ENCODE peak calls at places on chromosomes 2 and 18, in four cellular contexts. X is WTC11, Y is SK-N-SH, M is HepG2. T is an unnamed sample.

GRCh38 chr2:131413148-131413747 is 49.3 kb upstream of the RAB6D start:
- DNase-seq in X (no peak), Y (peak), M (peak), T (peak)

GRCh38 chr2:187215576-187216240 is 232.3 kb downstream of the CALCRL start:
- DNase-seq in X (no peak), Y (no peak), M (no peak), T (no peak)

GRCh38 chr2:24577481-24577880 is 86.4 kb downstream of the NCOA1 start:
- DNase-seq in X (no peak), Y (no peak), M (no peak), T (peak)

GRCh38 chr2:232006282-232006681 is 44.8 kb downstream of the DIS3L2 start:
- DNase-seq in X (no peak), Y (no peak), M (no peak), T (no peak)

GRCh38 chr2:26860451-26860850 is 12.5 kb downstream of the DPYSL5 start:
- DNase-seq in X (no peak), Y (no peak), M (no peak), T (no peak)

GRCh38 chr2:28809927-28810326 is 707 bp upstream of the SPDYA start:
- DNase-seq in X (no peak), Y (no peak), M (no peak), T (no peak)

GRCh38 chr2:171470129-171470528 is 36.1 kb downstream of the DCAF17 start:
- DNase-seq in X (no peak), Y (no peak), M (no peak), T (no peak)

GRCh38 chr18:5093902-5094301 is 103.2 kb downstream of the AKAIN1 start:
- DNase-seq in X (no peak), Y (no peak), M (no peak), T (no peak)

GRCh38 chr18:14117611-14118010 is 14.6 kb downstream of the ZNF519 start:
- DNase-seq in X (no peak), Y (no peak), M (no peak), T (no peak)

GRCh38 chr2:220394433-220394832 is 767.0 kb downstream of the SLC4A3 start:
- DNase-seq in X (no peak), Y (no peak), M (no peak), T (no peak)

GRCh38 chr2:112938904-112939303 is 27.9 kb downstream of the IL37 start:
- DNase-seq in X (no peak), Y (no peak), M (no peak), T (no peak)

GRCh38 chr2:231413456-231413855 is 17.9 kb downstream of the B3GNT7 start:
- DNase-seq in X (no peak), Y (no peak), M (no peak), T (no peak)

GRCh38 chr2:53960476-53960875 is 10.3 kb downstream of the PSME4 start:
- DNase-seq in X (no peak), Y (no peak), M (no peak), T (no peak)

GRCh38 chr2:53964987-53965687 is 5.7 kb downstream of the PSME4 start:
- DNase-seq in X (no peak), Y (no peak), M (no peak), T (no peak)

GRCh38 chr2:53970095-53970897 is 497 bp downstream of the PSME4 start:
- DNase-seq in X (peak), Y (peak), M (peak), T (peak)

GRCh38 chr2:53969285-53970094 is 1.3 kb downstream of the PSME4 start:
- DNase-seq in X (no peak), Y (peak), M (peak), T (peak)

GRCh38 chr2:53964237-53964952 is 6.4 kb downstream of the PSME4 start:
- DNase-seq in X (no peak), Y (no peak), M (no peak), T (no peak)
- TF ChIP-seq FOXJ3 in X (no peak), Y (no peak), M (no peak), T (no peak)

GRCh38 chr2:239129147-239129896 is 271.5 kb downstream of the HDAC4 start:
- DNase-seq in X (no peak), Y (no peak), M (no peak), T (no peak)
- TF ChIP-seq FOXJ3 in X (no peak), Y (no peak), M (no peak), T (no peak)

GRCh38 chr2:206217162-206217561 is 57.3 kb upstream of the ZDBF2 start:
- DNase-seq in X (no peak), Y (peak), M (no peak), T (no peak)

GRCh38 chr2:206213514-206213845 is 53.8 kb downstream of the EEF1B2 start:
- DNase-seq in X (no peak), Y (no peak), M (no peak), T (no peak)

GRCh38 chr2:206211657-206212255 is 52.1 kb downstream of the EEF1B2 start:
- DNase-seq in X (no peak), Y (no peak), M (no peak), T (no peak)

GRCh38 chr2:206208900-206209299 is 49.2 kb downstream of the EEF1B2 start:
- DNase-seq in X (no peak), Y (no peak), M (peak), T (no peak)

DNA sequence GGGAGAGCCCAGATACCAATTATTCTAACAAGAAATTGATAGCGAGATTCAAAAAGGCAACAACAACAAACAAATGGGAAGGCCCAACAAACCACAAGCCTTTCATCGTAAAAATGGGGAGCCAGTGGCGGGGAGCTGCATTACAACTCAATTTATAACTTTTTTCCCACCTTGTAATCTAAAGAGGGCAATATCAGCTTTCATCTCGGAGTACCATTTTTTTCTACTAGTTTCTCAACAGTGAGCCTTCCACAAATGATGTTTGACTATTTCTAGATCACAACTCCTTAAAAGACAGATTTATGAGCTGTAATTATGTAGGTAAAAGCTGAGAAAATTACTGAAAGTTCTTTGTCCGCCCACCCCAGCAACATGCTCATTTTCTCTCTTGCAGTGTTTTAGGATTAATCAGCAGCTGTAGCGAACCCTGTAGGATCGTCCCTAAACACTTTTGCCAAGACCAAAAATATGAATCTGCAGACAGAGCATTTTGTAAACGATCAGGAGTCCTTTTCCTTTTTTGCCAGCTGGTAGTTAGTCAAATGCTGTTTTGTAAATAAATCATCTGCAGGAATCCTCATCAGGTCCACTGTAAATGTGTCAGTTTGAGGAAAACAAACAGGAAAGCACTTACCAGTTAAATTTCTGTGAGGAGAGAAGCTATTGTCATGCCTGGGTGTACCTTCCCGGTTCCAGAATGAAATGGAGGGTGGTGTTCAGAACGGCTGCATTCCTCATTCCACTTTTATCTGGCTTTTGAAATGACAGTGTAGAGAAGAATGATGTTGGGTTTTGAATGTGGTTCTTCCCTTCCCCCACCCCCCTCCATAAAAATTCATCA is 53.2 kb downstream of the EEF1B2 start:
- DNase-seq in X (no peak), Y (no peak), M (no peak), T (no peak)
- TF ChIP-seq FOXJ3 in X (no peak), Y (no peak), M (no peak), T (no peak)

GRCh38 chr2:162887902-162888301 is 49.3 kb upstream of the KCNH7 start:
- DNase-seq in X (no peak), Y (no peak), M (no peak), T (no peak)

GRCh38 chr2:162885281-162886070 is 46.9 kb upstream of the KCNH7 start:
- DNase-seq in X (no peak), Y (no peak), M (no peak), T (no peak)

GRCh38 chr2:162887087-162887486 is 48.5 kb upstream of the KCNH7 start:
- DNase-seq in X (no peak), Y (no peak), M (no peak), T (no peak)

GRCh38 chr2:162888641-162889040 is 50.1 kb upstream of the KCNH7 start:
- DNase-seq in X (no peak), Y (no peak), M (no peak), T (no peak)

DNA sequence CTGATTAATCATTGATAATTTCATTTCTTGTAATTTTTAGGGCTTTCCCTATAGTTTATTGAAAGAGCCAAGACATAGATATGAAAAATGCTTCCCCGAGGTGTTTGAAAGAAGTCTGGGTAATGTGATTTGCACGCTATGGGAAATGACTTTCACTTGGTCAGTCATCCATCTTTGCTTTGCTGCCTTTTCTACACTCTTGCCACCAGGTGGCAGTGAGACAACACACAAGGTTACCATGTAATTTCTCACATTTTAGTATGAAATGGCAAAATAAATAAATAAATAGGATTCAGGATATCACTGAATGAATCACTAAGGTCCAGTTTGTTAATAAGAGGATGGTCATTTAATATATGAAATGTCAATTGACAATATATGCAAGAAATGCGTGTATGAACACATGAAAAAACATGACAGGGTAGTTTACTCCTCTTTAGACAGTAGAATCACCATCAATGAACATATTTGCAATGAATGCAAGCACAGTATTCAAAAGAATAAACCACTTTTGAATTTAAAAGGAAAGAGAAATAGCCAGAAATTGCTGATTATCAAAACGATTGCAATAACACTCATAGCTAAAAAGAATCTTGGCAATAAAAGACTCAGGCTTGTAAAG is 52.2 kb upstream of the KCNH7 start:
- DNase-seq in X (peak), Y (peak), M (peak), T (peak)
- TF ChIP-seq FOXJ3 in X (no peak), Y (no peak), M (no peak), T (no peak)

DNA sequence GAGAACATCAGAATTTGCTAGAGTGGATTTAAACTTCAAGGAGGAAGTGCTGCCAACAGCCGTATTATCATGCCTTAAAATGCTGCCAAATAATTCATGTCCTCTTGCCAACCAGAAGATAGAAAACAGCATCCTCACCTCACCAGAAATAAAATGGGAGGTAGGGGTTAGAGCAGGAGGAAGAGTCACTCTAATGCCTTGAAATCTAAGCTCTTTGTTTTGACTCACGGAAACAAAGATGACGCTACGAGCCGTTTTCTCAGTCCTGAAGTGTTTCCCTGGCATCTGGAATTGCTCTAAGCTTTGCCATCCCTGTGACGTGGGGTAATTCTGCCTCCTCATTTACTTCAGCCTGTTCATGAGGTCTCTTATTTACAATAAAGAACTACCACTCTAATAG is 97.0 kb downstream of the PRPF40A start:
- DNase-seq in X (no peak), Y (no peak), M (no peak), T (no peak)
- TF ChIP-seq FOXJ3 in X (no peak), Y (no peak), M (no peak), T (no peak)

GRCh38 chr18:9743200-9744016 is 35.3 kb downstream of the RAB31 start:
- DNase-seq in X (no peak), Y (no peak), M (peak), T (peak)
- TF ChIP-seq FOXJ3 in X (no peak), Y (no peak), M (no peak), T (no peak)

GRCh38 chr18:39774957-39775582 is 2180.0 kb upstream of the PIK3C3 start:
- DNase-seq in X (no peak), Y (no peak), M (no peak), T (no peak)

GRCh38 chr18:39780774-39781173 is 2174.3 kb upstream of the PIK3C3 start:
- DNase-seq in X (no peak), Y (no peak), M (no peak), T (no peak)

GRCh38 chr18:39773656-39774055 is 2181.4 kb upstream of the PIK3C3 start:
- DNase-seq in X (no peak), Y (no peak), M (no peak), T (no peak)

GRCh38 chr18:39772155-39772919 is 2182.7 kb upstream of the PIK3C3 start:
- DNase-seq in X (no peak), Y (no peak), M (peak), T (no peak)

GRCh38 chr18:39776766-39777165 is 2178.3 kb upstream of the PIK3C3 start:
- DNase-seq in X (no peak), Y (no peak), M (no peak), T (no peak)
- TF ChIP-seq FOXJ3 in X (no peak), Y (no peak), M (no peak), T (no peak)

T was measured in K562.